ENCODE peak calls at places on chromosomes 7 and 10, in five cellular contexts. I, P, Y, H and V are unnamed samples.

GRCh38 chr7:104862719-104863118 is 151.3 kb upstream of the KMT2E start:
- DNase-seq in H (no peak), P (no peak), Y (no peak), I (no peak), V (no peak)

GRCh38 chr10:24344695-24345473 is 135.9 kb downstream of the KIAA1217 start:
- DNase-seq in H (no peak), Y (no peak), I (no peak), P (no peak), V (no peak)

GRCh38 chr7:32516551-32517082 is 21.3 kb downstream of the AVL9 start:
- DNase-seq in Y (no peak), I (no peak), H (no peak), P (no peak), V (no peak)

GRCh38 chr10:123868058-123868995 is 23.3 kb downstream of the CPXM2 start:
- DNase-seq in P (no peak), Y (no peak), H (no peak), I (no peak), V (no peak)

GRCh38 chr10:111079781-111080180 is 3.0 kb downstream of the ADRA2A start:
- DNase-seq in I (no peak), P (no peak), H (no peak), Y (no peak), V (no peak)

GRCh38 chr7:135768064-135768463 is 19.5 kb upstream of the FAM180A start:
- DNase-seq in Y (peak; percentile 27), P (no peak), H (no peak), I (no peak), V (no peak)

GRCh38 chr10:103645141-103646054 is 151.9 kb downstream of the NEURL1 start:
- DNase-seq in H (peak; percentile 96), P (no peak), Y (no peak), I (peak; percentile 75), V (no peak)

GRCh38 chr7:107584716-107585115 is 4.7 kb downstream of the BCAP29 start:
- DNase-seq in H (no peak), P (no peak), I (no peak), Y (no peak), V (no peak)

GRCh38 chr7:5213286-5213645 is 23.2 kb downstream of the WIPI2 start:
- DNase-seq in Y (no peak), H (no peak), P (no peak), I (peak; percentile 48), V (no peak)

GRCh38 chr10:29619273-29619672 is 15.5 kb downstream of the SVIL start:
- DNase-seq in H (peak; percentile 49), P (no peak), Y (peak; percentile 1), I (no peak), V (no peak)